ENCODE peak calls at places on chromosomes 5 and 9, in ten cellular contexts. One of them, this sample, is unnamed.

GRCh38 chr9:89602978-89603628 is 1.7 kb upstream of the GADD45G start:
- DNase-seq in EL: peak; percentile 60
- DNase-seq in T-cell: peak; percentile 88
- DNase-seq in stimulated activated CD4-positive, alpha-beta T cell treated with anti-CD3 and anti-CD28 coated beads, Interleukin-2, amount 100 ng/mL, for 48 hours: peak; percentile 85
- DNase-seq in GM23248: peak; percentile 88
- DNase-seq in NCI-H2081 treated with DMSO at 0.1 percent for 48 hours: peak; percentile 79
- DNase-seq in ACHN: peak; percentile 80
- DNase-seq in retinal pigment epithelial cell: no peak
- DNase-seq in activated naive CD8-positive, alpha-beta T cell treated with anti-CD3 and anti-CD28 coated beads, Interleukin-2, amount 50 U/mL, for 24 hours: peak; percentile 92
- DNase-seq in stomach: peak; percentile 95
- DNase-seq in this sample: peak; percentile 84

GRCh38 chr9:134538856-134539562 is 102.6 kb upstream of the COL5A1 start:
- DNase-seq in EL: no peak
- DNase-seq in T-cell: no peak
- DNase-seq in stimulated activated CD4-positive, alpha-beta T cell treated with anti-CD3 and anti-CD28 coated beads, Interleukin-2, amount 100 ng/mL, for 48 hours: no peak
- DNase-seq in GM23248: no peak
- DNase-seq in NCI-H2081 treated with DMSO at 0.1 percent for 48 hours: no peak
- DNase-seq in ACHN: no peak
- DNase-seq in retinal pigment epithelial cell: no peak
- DNase-seq in activated naive CD8-positive, alpha-beta T cell treated with anti-CD3 and anti-CD28 coated beads, Interleukin-2, amount 50 U/mL, for 24 hours: no peak
- DNase-seq in stomach: no peak
- DNase-seq in this sample: no peak

GRCh38 chr5:68315679-68316271 is 100.2 kb downstream of the PIK3R1 start:
- DNase-seq in EL: no peak
- DNase-seq in T-cell: peak; percentile 1
- DNase-seq in stimulated activated CD4-positive, alpha-beta T cell treated with anti-CD3 and anti-CD28 coated beads, Interleukin-2, amount 100 ng/mL, for 48 hours: peak; percentile 21
- DNase-seq in GM23248: no peak
- DNase-seq in NCI-H2081 treated with DMSO at 0.1 percent for 48 hours: no peak
- DNase-seq in ACHN: no peak
- DNase-seq in retinal pigment epithelial cell: no peak
- DNase-seq in activated naive CD8-positive, alpha-beta T cell treated with anti-CD3 and anti-CD28 coated beads, Interleukin-2, amount 50 U/mL, for 24 hours: peak; percentile 52
- DNase-seq in stomach: no peak
- DNase-seq in this sample: peak; percentile 59

GRCh38 chr9:132239518-132239917 is 77.7 kb downstream of the NTNG2 start:
- DNase-seq in EL: no peak
- DNase-seq in T-cell: no peak
- DNase-seq in stimulated activated CD4-positive, alpha-beta T cell treated with anti-CD3 and anti-CD28 coated beads, Interleukin-2, amount 100 ng/mL, for 48 hours: no peak
- DNase-seq in GM23248: no peak
- DNase-seq in NCI-H2081 treated with DMSO at 0.1 percent for 48 hours: no peak
- DNase-seq in ACHN: no peak
- DNase-seq in retinal pigment epithelial cell: no peak
- DNase-seq in activated naive CD8-positive, alpha-beta T cell treated with anti-CD3 and anti-CD28 coated beads, Interleukin-2, amount 50 U/mL, for 24 hours: no peak
- DNase-seq in stomach: no peak
- DNase-seq in this sample: no peak

GRCh38 chr5:5140051-5141010 is at the start of gene ADAMTS16:
- DNase-seq in EL: no peak
- DNase-seq in T-cell: no peak
- DNase-seq in stimulated activated CD4-positive, alpha-beta T cell treated with anti-CD3 and anti-CD28 coated beads, Interleukin-2, amount 100 ng/mL, for 48 hours: no peak
- DNase-seq in GM23248: peak; percentile 21
- DNase-seq in NCI-H2081 treated with DMSO at 0.1 percent for 48 hours: no peak
- DNase-seq in ACHN: no peak
- DNase-seq in retinal pigment epithelial cell: no peak
- DNase-seq in activated naive CD8-positive, alpha-beta T cell treated with anti-CD3 and anti-CD28 coated beads, Interleukin-2, amount 50 U/mL, for 24 hours: no peak
- DNase-seq in stomach: no peak
- DNase-seq in this sample: no peak

GRCh38 chr9:126496781-126497667 is 116.7 kb upstream of the LMX1B start:
- DNase-seq in EL: no peak
- DNase-seq in T-cell: no peak
- DNase-seq in stimulated activated CD4-positive, alpha-beta T cell treated with anti-CD3 and anti-CD28 coated beads, Interleukin-2, amount 100 ng/mL, for 48 hours: no peak
- DNase-seq in GM23248: no peak
- DNase-seq in NCI-H2081 treated with DMSO at 0.1 percent for 48 hours: no peak
- DNase-seq in ACHN: no peak
- DNase-seq in retinal pigment epithelial cell: no peak
- DNase-seq in activated naive CD8-positive, alpha-beta T cell treated with anti-CD3 and anti-CD28 coated beads, Interleukin-2, amount 50 U/mL, for 24 hours: no peak
- DNase-seq in stomach: no peak
- DNase-seq in this sample: no peak

GRCh38 chr9:8473226-8473625 is 673.6 kb upstream of the DMAC1 start:
- DNase-seq in EL: no peak
- DNase-seq in T-cell: no peak
- DNase-seq in stimulated activated CD4-positive, alpha-beta T cell treated with anti-CD3 and anti-CD28 coated beads, Interleukin-2, amount 100 ng/mL, for 48 hours: no peak
- DNase-seq in GM23248: no peak
- DNase-seq in NCI-H2081 treated with DMSO at 0.1 percent for 48 hours: no peak
- DNase-seq in ACHN: no peak
- DNase-seq in retinal pigment epithelial cell: no peak
- DNase-seq in activated naive CD8-positive, alpha-beta T cell treated with anti-CD3 and anti-CD28 coated beads, Interleukin-2, amount 50 U/mL, for 24 hours: no peak
- DNase-seq in stomach: no peak
- DNase-seq in this sample: no peak

GRCh38 chr5:1779021-1779680 is 20.5 kb downstream of the MRPL36 start:
- DNase-seq in EL: no peak
- DNase-seq in T-cell: no peak
- DNase-seq in stimulated activated CD4-positive, alpha-beta T cell treated with anti-CD3 and anti-CD28 coated beads, Interleukin-2, amount 100 ng/mL, for 48 hours: no peak
- DNase-seq in GM23248: no peak
- DNase-seq in NCI-H2081 treated with DMSO at 0.1 percent for 48 hours: no peak
- DNase-seq in ACHN: no peak
- DNase-seq in retinal pigment epithelial cell: no peak
- DNase-seq in activated naive CD8-positive, alpha-beta T cell treated with anti-CD3 and anti-CD28 coated beads, Interleukin-2, amount 50 U/mL, for 24 hours: no peak
- DNase-seq in stomach: no peak
- DNase-seq in this sample: no peak

GRCh38 chr5:60357302-60357701 is 342.7 kb downstream of the DEPDC1B start:
- DNase-seq in EL: no peak
- DNase-seq in T-cell: no peak
- DNase-seq in stimulated activated CD4-positive, alpha-beta T cell treated with anti-CD3 and anti-CD28 coated beads, Interleukin-2, amount 100 ng/mL, for 48 hours: no peak
- DNase-seq in GM23248: no peak
- DNase-seq in NCI-H2081 treated with DMSO at 0.1 percent for 48 hours: no peak
- DNase-seq in ACHN: no peak
- DNase-seq in retinal pigment epithelial cell: no peak
- DNase-seq in activated naive CD8-positive, alpha-beta T cell treated with anti-CD3 and anti-CD28 coated beads, Interleukin-2, amount 50 U/mL, for 24 hours: no peak
- DNase-seq in stomach: no peak
- DNase-seq in this sample: no peak

This sample was measured in M059J.